ENCODE peak calls at places on chromosomes 12 and 14, in nine cellular contexts. P, D, L, C, R, Q, E, U and V are unnamed samples.

GRCh38 chr12:78430501-78430900 is 434.1 kb upstream of the SYT1 start:
- DNase-seq in P (no peak), D (no peak), L (no peak), C (no peak), R (no peak), Q (no peak), E (no peak), U (no peak), V (no peak)

GRCh38 chr12:99332936-99333591 is 314.5 kb upstream of the GARIN6 start:
- DNase-seq in P (no peak), D (peak; percentile 23), L (no peak), C (no peak), R (no peak), Q (no peak), E (no peak), U (no peak), V (no peak)

GRCh38 chr12:75407683-75408082 is 16.8 kb downstream of the GLIPR1L2 start:
- DNase-seq in P (no peak), D (no peak), L (no peak), C (no peak), R (no peak), Q (no peak), E (no peak), U (no peak), V (no peak)

GRCh38 chr14:100554082-100554677 is 33.0 kb downstream of the BEGAIN start:
- DNase-seq in P (no peak), D (no peak), L (no peak), C (peak; percentile 43), R (no peak), Q (no peak), E (no peak), U (peak; percentile 75), V (no peak)

GRCh38 chr14:32818576-32818975 is 120.1 kb upstream of the NPAS3 start:
- DNase-seq in P (no peak), D (no peak), L (no peak), C (no peak), R (no peak), Q (no peak), E (no peak), U (no peak), V (no peak)

GRCh38 chr12:14577344-14577743 is 9.7 kb upstream of the PLBD1 start:
- DNase-seq in P (no peak), D (no peak), L (no peak), C (no peak), R (no peak), Q (no peak), E (no peak), U (no peak), V (no peak)

GRCh38 chr12:108129017-108129812 is at the start of gene WSCD2:
- DNase-seq in P (no peak), D (no peak), L (no peak), C (peak; percentile 16), R (peak; percentile 13), Q (peak; percentile 27), E (peak; percentile 41), U (no peak), V (peak; percentile 90)

GRCh38 chr14:71108398-71109114 is 201.3 kb downstream of the PCNX1 start:
- DNase-seq in P (no peak), D (no peak), L (no peak), C (no peak), R (no peak), Q (no peak), E (no peak), U (no peak), V (no peak)

GRCh38 chr14:71324767-71325272 is 417.6 kb downstream of the PCNX1 start:
- DNase-seq in P (no peak), D (no peak), L (peak; percentile 58), C (no peak), R (peak; percentile 44), Q (no peak), E (no peak), U (no peak), V (no peak)

GRCh38 chr12:55915481-55915856 is 12.2 kb downstream of the PYM1 start:
- DNase-seq in P (no peak), D (no peak), L (no peak), C (no peak), R (no peak), Q (no peak), E (no peak), U (no peak), V (no peak)

GRCh38 chr12:4589941-4590340 is 27.9 kb downstream of the DYRK4 start:
- DNase-seq in P (no peak), D (no peak), L (no peak), C (no peak), R (no peak), Q (no peak), E (no peak), U (no peak), V (no peak)

GRCh38 chr12:92381856-92382255 is 236.2 kb upstream of the BTG1 start:
- DNase-seq in P (no peak), D (no peak), L (no peak), C (no peak), R (no peak), Q (no peak), E (no peak), U (no peak), V (no peak)

GRCh38 chr12:14896477-14897184 is 11.0 kb upstream of the MGP start:
- DNase-seq in P (peak; percentile 35), D (no peak), L (no peak), C (no peak), R (no peak), Q (no peak), E (no peak), U (no peak), V (no peak)

GRCh38 chr14:104394606-104394910 is 185.0 kb upstream of the C14orf180 start:
- DNase-seq in P (no peak), D (no peak), L (no peak), C (no peak), R (no peak), Q (no peak), E (no peak), U (no peak), V (no peak)